ENCODE peak calls at places on chromosomes 13 and 19, in seven cellular contexts. M is cardiac muscle cell, B is GM20000, D is ascending aorta, Y is AG10803, R is B cell, U is colonic mucosa. C is an unnamed sample.

GRCh38 chr13:25018729-25019115 is 77.2 kb upstream of the PABPC3 start:
- DNase-seq in Y (no peak), U (peak; percentile 23), D (no peak), B (no peak), M (no peak), R (peak; percentile 32), C (no peak)

GRCh38 chr19:46975918-46976782 is 43.5 kb upstream of the NPAS1 start:
- DNase-seq in R (no peak), Y (peak; percentile 100), U (peak; percentile 73), M (peak; percentile 85), D (peak; percentile 98), B (no peak), C (no peak)

GRCh38 chr13:39777527-39778061 is 122.1 kb downstream of the COG6 start:
- DNase-seq in D (no peak), Y (peak; percentile 90), M (no peak), R (no peak), U (no peak), B (no peak), C (no peak)

GRCh38 chr13:101354895-101355294 is 61.4 kb downstream of the NALCN start:
- DNase-seq in M (no peak), U (no peak), B (no peak), R (no peak), D (no peak), Y (no peak), C (no peak)

GRCh38 chr13:98557934-98558630 is 18.8 kb downstream of the STK24 start:
- DNase-seq in D (peak; percentile 39), Y (no peak), M (no peak), R (no peak), U (no peak), B (no peak), C (no peak)

GRCh38 chr13:102091231-102091630 is 310.6 kb downstream of the FGF14 start:
- DNase-seq in Y (no peak), U (no peak), D (no peak), R (no peak), M (peak; percentile 1), B (no peak), C (no peak)

GRCh38 chr13:40211586-40211968 is 454.9 kb downstream of the FOXO1 start:
- DNase-seq in D (no peak), B (no peak), U (no peak), Y (no peak), R (no peak), M (no peak), C (no peak)

GRCh38 chr19:42325896-42326771 is 699 bp downstream of the MEGF8 start:
- DNase-seq in Y (no peak), M (peak; percentile 46), R (peak; percentile 70), D (no peak), B (peak; percentile 63), U (peak; percentile 29), C (peak; percentile 74)

GRCh38 chr19:46776927-46777911 is 11.2 kb downstream of the SLC1A5 start:
- DNase-seq in B (no peak), D (no peak), R (no peak), Y (no peak), U (no peak), M (no peak), C (peak; percentile 13)

GRCh38 chr13:90485441-90485840 is 862.0 kb upstream of the MIR17HG start:
- DNase-seq in D (no peak), R (no peak), U (no peak), M (no peak), B (no peak), Y (peak; percentile 92), C (no peak)

GRCh38 chr13:99467764-99468163 is 33.5 kb upstream of the TM9SF2 start:
- DNase-seq in B (no peak), U (no peak), R (no peak), D (no peak), M (no peak), Y (peak; percentile 25), C (no peak)

GRCh38 chr19:58514564-58515020 is 2.8 kb upstream of the SLC27A5 start:
- DNase-seq in R (peak; percentile 26), D (no peak), B (no peak), U (no peak), M (no peak), Y (no peak), C (no peak)

GRCh38 chr13:83825676-83826075 is 56.6 kb downstream of the SLITRK1 start:
- DNase-seq in D (no peak), Y (no peak), B (no peak), R (no peak), U (no peak), M (no peak), C (no peak)

GRCh38 chr19:3687393-3687773 is 12.9 kb downstream of the PIP5K1C start:
- DNase-seq in U (no peak), R (no peak), B (no peak), M (no peak), Y (no peak), D (no peak), C (no peak)

GRCh38 chr19:10402441-10403038 is 802 bp downstream of the CDC37 start:
- DNase-seq in U (peak; percentile 61), Y (no peak), M (no peak), R (no peak), B (no peak), D (no peak), C (no peak)

GRCh38 chr13:34462843-34463242 is 479.2 kb upstream of the NBEA start:
- DNase-seq in Y (peak; percentile 64), D (peak; percentile 64), B (no peak), U (no peak), M (no peak), R (no peak), C (no peak)

GRCh38 chr19:16375157-16375935 is 50.7 kb downstream of the KLF2 start:
- DNase-seq in B (no peak), U (no peak), D (no peak), Y (no peak), R (no peak), M (no peak), C (no peak)

GRCh38 chr19:39967561-39967960 is 3.4 kb upstream of the PSMC4 start:
- DNase-seq in B (no peak), D (no peak), Y (no peak), R (no peak), M (no peak), U (peak; percentile 4), C (no peak)

GRCh38 chr13:93915269-93915809 is 564.1 kb downstream of the DCT start:
- DNase-seq in Y (peak; percentile 74), B (no peak), R (no peak), M (no peak), D (no peak), U (no peak), C (no peak)

GRCh38 chr13:21849323-21849722 is 178.4 kb downstream of the FGF9 start:
- DNase-seq in B (peak; percentile 40), M (peak; percentile 55), D (no peak), U (no peak), R (peak; percentile 49), Y (peak; percentile 24), C (peak; percentile 50)

GRCh38 chr19:17703823-17704463 is 15.3 kb upstream of the MAP1S start:
- DNase-seq in Y (peak; percentile 35), B (peak; percentile 79), M (peak; percentile 52), D (no peak), U (peak; percentile 66), R (peak; percentile 75), C (peak; percentile 85)
- TF ChIP-seq CTCF in Y (peak; percentile 72), B (peak; percentile 76), M (peak; percentile 87), D (peak; percentile 63), U (peak; percentile 87), R (peak; percentile 87), C (peak; percentile 77)

DNA sequence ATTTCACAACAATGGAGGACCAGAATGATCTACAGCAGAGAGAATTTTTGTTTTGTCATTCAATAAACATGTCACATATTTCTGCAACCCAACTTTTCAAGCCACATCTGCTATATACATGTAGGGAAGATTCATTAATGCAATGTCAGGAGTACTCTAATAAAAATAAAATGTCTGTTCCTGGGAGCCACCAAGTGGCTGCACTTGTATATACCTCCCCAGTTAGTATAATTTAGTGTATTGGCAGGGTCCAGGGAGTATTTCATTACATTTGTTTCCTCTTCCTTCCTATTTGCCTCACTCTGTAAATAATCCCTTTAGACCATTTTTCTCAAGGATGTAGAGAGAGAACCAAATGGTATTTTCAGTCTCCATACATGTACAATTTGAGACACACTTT is 1169.0 kb downstream of the DIAPH3 start:
- DNase-seq in B (no peak), D (no peak), R (no peak), M (no peak), U (no peak), Y (no peak), C (no peak)
- TF ChIP-seq CTCF in B (no peak), D (no peak), R (no peak), M (peak; percentile 8), U (no peak), Y (no peak), C (no peak)

GRCh38 chr13:44048326-44048725 is 168.6 kb downstream of the LACC1 start:
- DNase-seq in D (no peak), M (no peak), B (no peak), Y (no peak), R (no peak), U (no peak), C (no peak)
- TF ChIP-seq CTCF in D (no peak), M (peak; percentile 21), B (no peak), Y (peak; percentile 38), R (no peak), U (no peak), C (peak; percentile 1)

DNA sequence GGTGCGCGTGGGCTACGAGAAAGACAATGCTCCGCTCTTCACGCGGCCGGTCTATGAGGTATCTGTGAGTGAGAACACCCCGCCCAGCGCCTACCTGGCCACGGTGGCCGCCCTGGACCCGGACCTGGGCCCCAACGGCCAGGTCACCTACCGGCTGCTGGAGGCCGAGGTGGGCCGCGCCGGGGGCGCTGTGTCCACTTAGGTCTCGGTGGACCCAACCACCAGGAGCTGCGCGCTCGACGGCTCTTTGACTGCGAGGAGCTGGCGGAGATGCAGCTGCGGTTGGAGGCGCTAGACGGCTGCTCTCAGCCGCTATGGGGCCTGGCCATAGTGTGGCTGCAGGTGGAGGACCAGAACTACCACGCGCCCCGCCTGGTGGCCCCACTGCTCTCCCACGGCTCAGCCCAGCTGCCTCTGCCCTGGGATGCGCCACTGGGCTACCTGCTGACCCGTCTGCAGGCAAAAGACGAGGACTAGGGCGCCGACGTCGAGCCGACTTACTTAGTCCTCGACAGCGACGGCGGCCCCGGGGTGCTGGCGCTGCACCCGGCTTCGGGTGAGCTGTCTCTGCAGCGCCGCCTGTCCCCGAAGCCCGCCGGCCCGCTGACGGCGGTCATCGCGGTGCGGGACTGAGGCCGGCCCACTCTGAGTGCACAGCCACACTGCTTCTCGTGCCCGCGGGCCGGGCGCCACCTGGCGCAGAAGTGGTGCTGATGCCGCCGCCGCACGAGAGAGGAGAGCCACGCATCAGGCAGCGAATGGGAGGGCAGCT is 173.0 kb downstream of the OLFM4 start:
- DNase-seq in R (peak; percentile 34), B (no peak), D (no peak), Y (no peak), M (peak; percentile 53), U (peak; percentile 19), C (peak; percentile 12)
- TF ChIP-seq CTCF in R (no peak), B (no peak), D (no peak), Y (no peak), M (peak; percentile 38), U (no peak), C (no peak)

GRCh38 chr19:12400618-12401502 is at the start of gene ZNF799:
- DNase-seq in B (peak; percentile 87), D (peak; percentile 99), R (peak; percentile 78), U (peak; percentile 99), M (peak; percentile 93), Y (peak; percentile 94), C (peak; percentile 88)
- TF ChIP-seq CTCF in B (no peak), D (no peak), R (no peak), U (no peak), M (peak; percentile 1), Y (no peak), C (no peak)